ENCODE peak calls at places on chromosomes 6 and 20, in five cellular contexts. L is HepG2, C is HCT116, M is GM12878, S is K562. A is an unnamed sample.

GRCh38 chr6:102458990-102459389 is 1065.5 kb downstream of the GRIK2 start:
- DNase-seq in C (no peak), M (no peak), S (no peak), L (no peak), A (no peak)

GRCh38 chr6:129031051-129031599 is 148.2 kb downstream of the LAMA2 start:
- DNase-seq in M (no peak), L (no peak), S (no peak), C (no peak), A (no peak)

GRCh38 chr20:24872291-24873014 is 76.6 kb upstream of the CST7 start:
- DNase-seq in L (no peak), M (no peak), S (no peak), C (no peak), A (no peak)

GRCh38 chr6:89689732-89690131 is 51.2 kb upstream of the LYRM2 start:
- DNase-seq in M (no peak), S (no peak), L (no peak), C (no peak), A (peak)

GRCh38 chr20:17043323-17043722 is 183.5 kb upstream of the PCSK2 start:
- DNase-seq in L (no peak), M (no peak), S (no peak), C (no peak), A (no peak)

GRCh38 chr6:77462359-77463307 is 658 bp downstream of the HTR1B start:
- DNase-seq in M (no peak), C (no peak), L (no peak), S (no peak), A (peak)

GRCh38 chr6:21914121-21914973 is 320.8 kb downstream of the SOX4 start:
- DNase-seq in C (no peak), L (no peak), S (no peak), M (no peak), A (no peak)

GRCh38 chr6:144093236-144093635 is 2.1 kb downstream of the SF3B5 start:
- DNase-seq in L (no peak), M (no peak), S (no peak), C (no peak), A (no peak)

GRCh38 chr6:142728367-142728766 is 216.6 kb downstream of the HIVEP2 start:
- DNase-seq in L (no peak), C (no peak), M (no peak), S (peak), A (no peak)

GRCh38 chr6:138231399-138231886 is 13.2 kb upstream of the PBOV1 start:
- DNase-seq in C (no peak), L (peak), S (no peak), M (no peak), A (no peak)

GRCh38 chr6:139407718-139408222 is 33.3 kb upstream of the CITED2 start:
- DNase-seq in L (no peak), C (no peak), M (no peak), S (no peak), A (no peak)

GRCh38 chr6:100296810-100297544 is 167.7 kb downstream of the SIM1 start:
- DNase-seq in M (no peak), S (no peak), L (peak), C (peak), A (no peak)

GRCh38 chr6:109705258-109705657 is 14.2 kb downstream of the FIG4 start:
- DNase-seq in S (peak), M (peak), L (peak), C (peak), A (peak)

GRCh38 chr6:24719125-24719931 is at the start of gene C6orf62:
- DNase-seq in S (peak), M (peak), C (no peak), L (no peak), A (peak)

GRCh38 chr20:51345601-51346101 is 196.9 kb downstream of the NFATC2 start:
- DNase-seq in C (no peak), L (no peak), S (no peak), M (no peak), A (no peak)

GRCh38 chr6:154249499-154250298 is 106.9 kb downstream of the IPCEF1 start:
- DNase-seq in M (peak), C (no peak), L (no peak), S (no peak), A (no peak)

GRCh38 chr20:63562461-63563185 is 8.7 kb downstream of the FNDC11 start:
- DNase-seq in M (no peak), C (no peak), L (no peak), S (no peak), A (no peak)

GRCh38 chr6:136465766-136466303 is 84.4 kb downstream of the MAP7 start:
- DNase-seq in C (no peak), M (no peak), S (no peak), L (no peak), A (no peak)

GRCh38 chr20:57625181-57625958 is 5.1 kb upstream of the ZBP1 start:
- DNase-seq in S (no peak), L (no peak), C (no peak), M (no peak), A (no peak)

GRCh38 chr20:14860410-14860814 is 523.0 kb upstream of the FLRT3 start:
- DNase-seq in L (peak), M (no peak), C (no peak), S (no peak), A (peak)

GRCh38 chr6:40397287-40398033 is 189.7 kb downstream of the LRFN2 start:
- DNase-seq in L (no peak), M (no peak), C (no peak), S (no peak), A (no peak)

GRCh38 chr6:36323062-36323461 is 13.6 kb downstream of the BNIP5 start:
- DNase-seq in M (no peak), C (no peak), S (no peak), L (no peak), A (peak)

GRCh38 chr6:70414813-70415212 is 1.5 kb downstream of the FAM135A start:
- DNase-seq in L (no peak), C (no peak), M (no peak), S (no peak), A (no peak)

GRCh38 chr20:50110141-50111047 is 2.6 kb downstream of the UBE2V1 start:
- DNase-seq in C (no peak), M (peak), S (no peak), L (peak), A (no peak)

GRCh38 chr6:115891111-115891669 is 169.5 kb downstream of the FRK start:
- DNase-seq in L (no peak), M (peak), C (peak), S (no peak), A (no peak)

GRCh38 chr6:132065556-132065955 is 114.4 kb upstream of the CCN2 start:
- DNase-seq in M (no peak), S (no peak), L (no peak), C (no peak), A (no peak)

GRCh38 chr20:30937790-30938189 is 319.7 kb upstream of the DEFB115 start:
- DNase-seq in M (no peak), C (no peak), L (no peak), S (no peak), A (no peak)

GRCh38 chr20:63566395-63567131 is 7.5 kb downstream of the HELZ2 start:
- DNase-seq in C (no peak), L (no peak), S (no peak), M (no peak), A (no peak)

GRCh38 chr6:150336299-150336698 is 32.5 kb upstream of the IYD start:
- DNase-seq in L (no peak), C (peak), S (no peak), M (peak), A (no peak)

GRCh38 chr6:40803897-40804702 is 216.9 kb upstream of the LRFN2 start:
- DNase-seq in S (no peak), L (no peak), M (no peak), C (no peak), A (no peak)

GRCh38 chr20:34407962-34408474 is 44.9 kb downstream of the ITCH start:
- DNase-seq in S (no peak), C (no peak), M (no peak), L (peak), A (no peak)

GRCh38 chr6:18118330-18118729 is 4.1 kb downstream of the NHLRC1 start:
- DNase-seq in L (no peak), M (no peak), S (no peak), C (no peak), A (no peak)

GRCh38 chr6:131387706-131388455 is 185.1 kb upstream of the ARG1 start:
- DNase-seq in S (no peak), L (no peak), C (no peak), M (no peak), A (no peak)

GRCh38 chr20:36378686-36379085 is 72.5 kb downstream of the DLGAP4 start:
- DNase-seq in S (no peak), C (no peak), L (no peak), M (no peak), A (no peak)

DNA sequence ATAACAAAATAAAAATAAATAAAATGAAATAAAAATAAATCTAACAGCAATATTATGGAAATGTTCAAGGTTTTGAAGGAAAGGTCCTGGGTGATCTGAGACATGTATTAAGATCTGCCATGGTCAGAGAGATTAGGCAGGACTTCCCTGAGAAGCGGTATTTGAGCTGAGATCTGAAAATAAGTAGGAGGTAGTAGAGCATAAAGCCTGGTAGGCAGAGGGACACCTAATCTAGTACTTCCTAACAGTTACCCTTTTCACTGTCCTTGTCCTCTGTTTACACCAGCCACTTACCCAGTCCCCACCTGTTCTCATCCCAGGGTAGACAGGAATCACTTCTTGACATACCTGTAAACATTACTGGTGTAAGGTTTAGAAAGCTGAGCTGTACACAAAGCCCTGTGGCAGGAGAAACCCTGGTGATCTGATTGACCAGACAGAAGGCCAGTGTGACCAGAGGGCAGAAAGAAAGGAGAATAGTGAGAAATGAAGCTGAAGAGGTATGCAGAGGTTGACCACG is 8.3 kb upstream of the ZNF318 start:
- DNase-seq in M (no peak), S (no peak), L (peak), C (no peak), A (no peak)
- TF ChIP-seq EZH2 in M (no peak), S (no peak), L (no peak), C (no peak), A (no peak)

GRCh38 chr6:127732927-127733326 is 156.0 kb downstream of the C6orf58 start:
- DNase-seq in S (no peak), C (no peak), L (no peak), M (no peak), A (no peak)

GRCh38 chr6:127738423-127738822 is 161.4 kb downstream of the C6orf58 start:
- DNase-seq in M (no peak), S (no peak), C (no peak), L (peak), A (no peak)

GRCh38 chr6:127737009-127737486 is 160.1 kb downstream of the C6orf58 start:
- DNase-seq in L (peak), C (peak), M (peak), S (peak), A (peak)

DNA sequence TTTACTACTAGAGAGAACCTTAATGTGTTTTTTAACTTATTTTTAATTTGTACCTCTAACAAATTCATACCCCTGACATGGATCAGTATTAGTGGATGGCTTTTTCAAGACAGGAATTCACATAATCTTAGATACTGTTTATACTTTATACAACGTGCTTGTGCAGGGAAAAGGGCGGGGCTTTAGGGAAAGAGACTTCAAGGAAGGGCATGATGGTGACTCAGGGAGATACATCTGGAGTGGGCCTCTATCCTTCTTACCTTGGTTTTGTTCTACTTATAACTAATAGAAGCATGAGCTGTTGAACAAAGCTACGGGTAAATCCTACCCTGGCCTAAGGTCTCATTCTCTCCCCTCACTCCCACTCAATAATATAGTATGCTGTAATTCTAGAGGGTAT is 160.8 kb downstream of the C6orf58 start:
- DNase-seq in S (no peak), C (no peak), L (no peak), M (no peak), A (no peak)
- TF ChIP-seq REST in S (no peak), C (no peak), L (no peak), M (no peak), A (no peak)

GRCh38 chr20:1926237-1926636 is 31.0 kb downstream of the SIRPA start:
- DNase-seq in C (no peak), M (no peak), S (no peak), L (no peak), A (no peak)
- TF ChIP-seq EZH2 in C (no peak), M (no peak), S (no peak), L (no peak), A (no peak)

GRCh38 chr6:53466257-53466656 is 78.6 kb downstream of the GCLC start:
- DNase-seq in S (no peak), L (no peak), M (no peak), C (no peak), A (no peak)
- TF ChIP-seq REST in S (no peak), L (no peak), M (no peak), C (no peak), A (no peak)

GRCh38 chr6:168416531-168416930 is 24.5 kb upstream of the SMOC2 start:
- DNase-seq in C (no peak), L (no peak), S (no peak), M (no peak), A (no peak)

GRCh38 chr6:168415993-168416530 is 24.9 kb upstream of the SMOC2 start:
- DNase-seq in S (no peak), C (no peak), M (no peak), L (no peak), A (no peak)

GRCh38 chr6:168414696-168415095 is 26.3 kb upstream of the SMOC2 start:
- DNase-seq in C (no peak), S (no peak), M (no peak), L (no peak), A (no peak)

GRCh38 chr6:168413856-168414255 is 27.1 kb upstream of the SMOC2 start:
- DNase-seq in M (no peak), S (no peak), L (no peak), C (no peak), A (no peak)

GRCh38 chr6:168415149-168415992 is 25.6 kb upstream of the SMOC2 start:
- DNase-seq in L (no peak), S (no peak), M (no peak), C (no peak), A (no peak)
- TF ChIP-seq EZH2 in L (no peak), S (no peak), M (no peak), C (no peak), A (no peak)

GRCh38 chr20:46246527-46246926 is 61.8 kb downstream of the CDH22 start:
- DNase-seq in S (no peak), L (no peak), M (no peak), C (no peak), A (peak)
- TF ChIP-seq REST in S (no peak), L (no peak), M (no peak), C (no peak), A (no peak)

DNA sequence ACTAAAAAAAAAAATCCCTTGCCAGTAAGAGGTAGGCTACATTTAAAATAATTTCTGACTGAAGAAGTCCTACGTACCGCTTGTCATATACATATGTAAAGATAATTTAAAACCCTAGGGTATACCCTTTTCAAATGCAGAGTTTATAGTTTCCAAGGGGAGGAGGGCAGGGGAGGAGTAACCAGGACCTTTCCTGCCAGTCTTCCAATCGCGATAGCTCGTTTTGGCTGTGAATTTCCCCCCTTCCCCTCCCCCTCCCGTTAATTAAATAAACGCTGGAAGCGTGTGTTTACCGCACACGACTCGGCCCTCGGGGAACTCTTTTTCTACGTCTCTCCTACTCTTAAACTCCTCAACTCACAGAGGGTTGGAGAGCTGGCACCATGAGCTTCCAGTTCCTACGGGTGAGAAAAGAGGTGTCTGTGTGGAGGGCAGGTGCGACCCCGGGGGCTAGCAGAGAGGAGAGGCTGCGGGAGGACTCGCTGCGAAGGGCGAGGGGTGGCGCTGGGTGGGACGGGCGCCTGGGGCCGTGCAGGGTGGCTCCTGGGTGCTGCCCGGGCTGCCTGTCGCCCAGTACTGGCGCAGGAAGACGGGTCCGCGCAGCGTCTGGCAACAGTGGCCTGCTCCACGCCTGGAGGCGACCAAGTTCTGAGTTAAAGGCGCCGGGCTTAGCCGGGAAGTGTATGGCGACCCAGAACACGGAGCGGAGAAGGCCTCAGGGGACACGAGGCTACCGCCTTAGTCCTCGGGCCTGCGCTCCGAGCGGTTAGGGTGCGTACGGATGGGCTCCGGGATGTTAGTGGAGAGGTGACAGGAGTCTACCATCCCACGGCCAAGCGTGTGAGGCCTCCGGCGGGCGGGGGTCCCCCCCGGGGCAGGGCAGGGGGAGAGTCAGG is 4.1 kb upstream of the TFAP2C start:
- DNase-seq in C (no peak), L (no peak), S (no peak), M (no peak), A (peak)
- TF ChIP-seq EZH2 in C (no peak), L (no peak), S (no peak), M (no peak), A (no peak)

DNA sequence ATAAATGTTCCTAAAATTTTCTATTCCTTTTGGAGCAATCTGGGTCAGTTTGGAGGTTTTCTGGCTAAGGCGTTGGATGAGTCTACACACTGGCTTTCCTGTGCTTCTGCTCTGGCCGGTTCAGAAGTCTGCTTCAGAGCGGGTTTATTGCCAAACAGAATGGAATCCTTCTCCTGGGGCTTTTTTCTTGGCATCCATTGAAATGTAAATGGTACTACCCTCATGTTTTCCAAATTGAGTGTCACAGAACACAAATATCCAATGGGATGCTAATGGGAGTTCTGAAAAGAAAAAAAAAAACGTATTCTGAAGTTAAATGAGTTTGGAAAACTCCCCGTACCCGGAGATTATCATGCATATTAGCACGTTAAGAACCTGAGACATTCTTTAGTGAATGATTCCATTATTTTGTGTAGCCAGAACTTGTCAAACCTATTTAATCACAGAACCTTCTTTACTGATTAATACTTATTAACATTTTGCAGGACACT is 930.3 kb downstream of the QKI start:
- DNase-seq in S (no peak), L (no peak), M (no peak), C (no peak), A (peak)
- TF ChIP-seq REST in S (no peak), L (no peak), M (no peak), C (no peak), A (no peak)